ENCODE peak calls at places on chromosomes 1 and 21, in six cellular contexts. Z is fibroblast of pulmonary artery, K is memory B cell, V is left ventricle myocardium superior, M is mucosa of descending colon, W is non-pigmented ciliary epithelial cell. A is an unnamed sample.

GRCh38 chr1:245039196-245039595 is 115.6 kb upstream of the KIF26B start:
- DNase-seq in K (no peak), V (no peak), W (no peak), M (no peak), Z (no peak), A (no peak)

GRCh38 chr1:204077979-204078696 is 5.2 kb downstream of the SOX13 start:
- DNase-seq in W (no peak), M (no peak), Z (no peak), V (no peak), K (no peak), A (no peak)

GRCh38 chr1:203342192-203342940 is 8.6 kb downstream of the FMOD start:
- DNase-seq in M (peak; percentile 82), V (peak; percentile 41), W (no peak), K (peak; percentile 37), Z (peak; percentile 49), A (peak; percentile 72)

GRCh38 chr1:172638885-172639831 is 19.7 kb upstream of the FASLG start:
- DNase-seq in M (no peak), K (no peak), V (no peak), W (peak; percentile 99), Z (peak; percentile 69), A (no peak)

GRCh38 chr1:232285138-232285537 is 344.8 kb downstream of the SIPA1L2 start:
- DNase-seq in K (no peak), W (no peak), Z (no peak), M (no peak), V (no peak), A (no peak)

GRCh38 chr1:225848044-225848955 is 33.9 kb downstream of the TMEM63A start:
- DNase-seq in K (peak; percentile 40), Z (peak; percentile 36), M (no peak), W (no peak), V (peak; percentile 32), A (no peak)

GRCh38 chr1:152034654-152035405 is 2.0 kb downstream of the S100A11 start:
- DNase-seq in Z (peak; percentile 68), W (no peak), M (peak; percentile 77), V (peak; percentile 40), K (peak; percentile 49), A (peak; percentile 55)

GRCh38 chr1:236066828-236067386 is 2.0 kb upstream of the NID1 start:
- DNase-seq in V (peak; percentile 76), M (peak; percentile 65), K (peak; percentile 56), Z (no peak), W (no peak), A (no peak)

GRCh38 chr21:41283211-41283818 is 33.3 kb upstream of the FAM3B start:
- DNase-seq in Z (peak; percentile 94), M (peak; percentile 68), V (no peak), W (peak; percentile 65), K (peak; percentile 35), A (peak; percentile 33)

GRCh38 chr1:4057603-4058002 is 157.5 kb upstream of the C1orf174 start:
- DNase-seq in M (no peak), V (no peak), W (no peak), Z (no peak), K (no peak), A (no peak)

GRCh38 chr21:28959367-28960099 is 33.1 kb downstream of the LTN1 start:
- DNase-seq in V (no peak), Z (peak; percentile 84), K (no peak), W (peak; percentile 63), M (no peak), A (no peak)

GRCh38 chr1:33872681-33873080 is 8.8 kb downstream of the HMGB4 start:
- DNase-seq in M (no peak), K (no peak), W (no peak), V (no peak), Z (no peak), A (no peak)

GRCh38 chr1:112319371-112320034 is 76.5 kb upstream of the CTTNBP2NL start:
- DNase-seq in K (no peak), Z (no peak), V (no peak), M (no peak), W (no peak), A (no peak)

A was measured in neural crest cell.